ENCODE peak calls at places on chromosome 4, in four cellular contexts. J is heart right ventricle, P is sigmoid colon, T is fibroblast of lung. S is an unnamed sample.

GRCh38 chr4:10898072-10898471 is 213.5 kb upstream of the CLNK start:
- DNase-seq in J (no peak), T (no peak), P (no peak), S (no peak)

GRCh38 chr4:85734446-85734845 is 259.5 kb downstream of the ARHGAP24 start:
- DNase-seq in J (no peak), P (no peak), T (no peak), S (no peak)

GRCh38 chr4:121192500-121192899 is 28.4 kb upstream of the TNIP3 start:
- DNase-seq in P (no peak), T (peak), J (no peak), S (no peak)

GRCh38 chr4:6695660-6696581 is 2.2 kb downstream of the S100P start:
- DNase-seq in P (no peak), T (no peak), J (no peak), S (no peak)

GRCh38 chr4:90727938-90728337 is 600.7 kb downstream of the CCSER1 start:
- DNase-seq in P (no peak), T (no peak), J (no peak), S (no peak)

GRCh38 chr4:159267023-159267939 is 164.4 kb downstream of the RAPGEF2 start:
- DNase-seq in T (peak), J (no peak), P (no peak), S (no peak)

GRCh38 chr4:3478446-3479357 is 15.6 kb downstream of the DOK7 start:
- DNase-seq in T (no peak), P (no peak), J (no peak), S (no peak)

GRCh38 chr4:14478504-14478903 is 523.8 kb upstream of the CPEB2 start:
- DNase-seq in P (no peak), T (no peak), J (no peak), S (no peak)

GRCh38 chr4:90025248-90025647 is 101.9 kb upstream of the CCSER1 start:
- DNase-seq in T (peak), P (no peak), J (no peak), S (no peak)

GRCh38 chr4:169150806-169151205 is 120.0 kb downstream of the SH3RF1 start:
- DNase-seq in P (no peak), T (peak), J (no peak), S (no peak)

GRCh38 chr4:168408620-168409019 is 71.7 kb downstream of the DDX60L start:
- DNase-seq in P (peak), T (peak), J (peak), S (peak)

GRCh38 chr4:151687021-151687640 is 73.7 kb downstream of the GATB start:
- DNase-seq in T (no peak), P (no peak), J (no peak), S (no peak)

GRCh38 chr4:40316782-40317635 is 18.1 kb upstream of the CHRNA9 start:
- DNase-seq in J (peak), T (peak), P (peak), S (peak)

GRCh38 chr4:185892165-185892564 is 80.2 kb upstream of the SORBS2 start:
- DNase-seq in J (no peak), T (no peak), P (no peak), S (no peak)

GRCh38 chr4:26984896-26985295 is 124.3 kb downstream of the STIM2 start:
- DNase-seq in T (no peak), P (no peak), J (no peak), S (no peak)

DNA sequence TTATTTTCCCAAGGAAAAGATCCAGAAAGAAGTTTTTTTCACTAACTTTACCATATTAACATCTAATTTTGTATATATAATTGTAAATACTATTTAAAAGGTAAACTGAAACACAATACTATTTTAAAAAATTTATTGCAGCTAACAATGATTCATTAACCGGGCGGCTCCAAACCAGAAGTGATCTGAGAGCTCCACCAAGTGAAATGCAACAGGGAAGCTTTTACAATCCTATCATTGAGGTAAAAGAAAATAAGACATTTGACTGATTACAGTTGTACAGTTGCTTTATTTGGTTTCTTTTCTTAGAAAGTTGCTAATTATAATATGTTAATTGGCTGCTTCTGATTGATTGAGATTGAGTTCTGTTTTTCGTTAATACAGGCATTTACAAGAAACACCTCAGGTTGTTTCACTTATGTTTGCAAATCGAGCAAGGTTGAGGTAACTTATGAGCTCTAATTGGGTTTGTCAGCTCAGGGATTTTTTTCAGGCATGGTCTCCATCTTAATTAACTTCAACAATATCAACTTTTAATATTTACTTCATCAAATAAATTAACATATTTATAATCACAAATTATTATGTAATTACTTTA is 220.2 kb upstream of the UGT8 start:
- DNase-seq in T (peak), P (no peak), J (no peak), S (no peak)
- TF ChIP-seq CTCF in T (peak), P (no peak), J (no peak), S (peak)

GRCh38 chr4:23337292-23337691 is 552.6 kb downstream of the PPARGC1A start:
- DNase-seq in P (no peak), T (no peak), J (no peak), S (no peak)
- TF ChIP-seq CTCF in P (no peak), T (no peak), J (no peak), S (no peak)

DNA sequence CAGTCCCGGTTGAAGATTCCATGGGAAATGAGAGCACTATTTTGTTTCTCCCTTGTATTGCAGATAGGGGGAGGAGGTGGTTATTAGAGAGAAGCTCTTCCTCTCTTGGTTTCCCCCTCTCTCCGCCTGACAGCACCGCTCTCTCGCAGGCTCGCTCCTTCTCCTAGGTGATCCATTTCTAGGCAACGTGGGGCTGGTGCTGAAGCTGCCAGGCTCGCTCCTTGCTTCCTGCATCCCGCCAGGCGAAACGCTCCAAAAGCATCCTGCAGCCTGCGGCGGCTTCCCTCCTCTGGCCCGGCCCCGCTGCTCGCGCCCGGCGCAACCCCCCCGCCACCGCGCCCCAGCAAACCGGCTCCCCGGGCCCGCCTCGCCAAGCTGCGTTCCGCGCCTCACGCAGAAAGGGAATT is at the start of gene GRID2:
- DNase-seq in P (no peak), T (peak), J (no peak), S (no peak)
- TF ChIP-seq CTCF in P (no peak), T (no peak), J (no peak), S (no peak)

GRCh38 chr4:183098080-183098722 is 856 bp upstream of the WWC2 start:
- DNase-seq in J (peak), P (peak), T (peak), S (no peak)

GRCh38 chr4:183098723-183099536 is at the start of gene WWC2:
- DNase-seq in P (peak), T (peak), J (peak), S (peak)

GRCh38 chr4:183100298-183100599 is 1.2 kb downstream of the WWC2 start:
- DNase-seq in J (no peak), T (no peak), P (no peak), S (no peak)

GRCh38 chr4:183100827-183101226 is 1.8 kb downstream of the WWC2 start:
- DNase-seq in T (no peak), P (no peak), J (no peak), S (no peak)

GRCh38 chr4:183099537-183100297 is 660 bp downstream of the WWC2 start:
- DNase-seq in P (peak), T (no peak), J (peak), S (no peak)
- TF ChIP-seq CTCF in P (no peak), T (no peak), J (no peak), S (peak)

DNA sequence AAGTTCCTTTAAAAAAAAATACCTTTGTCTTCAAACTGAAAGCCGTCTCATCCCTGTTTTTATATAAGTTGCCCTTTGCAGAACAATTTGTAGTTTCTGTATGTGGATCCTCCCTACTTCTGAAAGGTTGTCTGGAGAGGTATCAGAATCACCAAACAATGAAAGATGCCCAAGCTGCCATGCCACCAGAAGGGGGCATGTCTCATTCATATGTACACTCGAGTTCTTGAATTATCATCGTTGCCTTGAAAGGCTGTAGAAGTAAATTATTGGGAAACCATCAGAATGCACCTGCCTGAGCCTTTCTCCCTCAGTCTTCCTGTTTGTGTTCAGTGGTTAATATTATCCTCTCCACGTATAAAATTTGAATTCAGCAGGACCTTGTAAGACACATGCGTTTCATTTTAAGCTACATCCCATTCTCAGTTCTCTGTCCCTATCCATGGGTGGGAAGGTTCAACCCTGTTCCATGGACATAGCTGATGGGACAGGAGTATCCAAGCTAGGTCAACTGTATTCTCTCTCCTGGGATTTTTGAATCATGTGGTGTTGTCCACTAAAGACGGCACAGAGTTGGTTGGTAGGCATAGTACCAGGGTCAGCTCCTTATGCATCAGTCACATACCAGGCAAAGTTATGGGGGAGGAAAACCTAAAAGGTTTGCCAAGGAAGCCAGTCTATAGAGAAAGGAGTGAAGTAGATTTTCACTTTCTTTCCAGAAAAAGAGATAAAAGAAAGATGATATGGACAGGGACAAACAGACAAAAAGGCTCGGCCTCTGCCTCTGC is 24.0 kb downstream of the GALNT7 start:
- DNase-seq in T (no peak), P (no peak), J (no peak), S (no peak)
- TF ChIP-seq CTCF in T (no peak), P (no peak), J (no peak), S (no peak)

GRCh38 chr4:145213245-145213644 is 32.9 kb upstream of the OTUD4 start:
- DNase-seq in J (no peak), P (no peak), T (no peak), S (no peak)

GRCh38 chr4:145218251-145218650 is 37.9 kb upstream of the OTUD4 start:
- DNase-seq in J (peak), P (peak), T (no peak), S (no peak)

GRCh38 chr4:145217339-145217738 is 37.0 kb upstream of the OTUD4 start:
- DNase-seq in T (no peak), P (no peak), J (no peak), S (no peak)

GRCh38 chr4:145216532-145216931 is 36.1 kb upstream of the OTUD4 start:
- DNase-seq in P (no peak), J (no peak), T (peak), S (no peak)
- TF ChIP-seq CTCF in P (no peak), J (no peak), T (peak), S (peak)

DNA sequence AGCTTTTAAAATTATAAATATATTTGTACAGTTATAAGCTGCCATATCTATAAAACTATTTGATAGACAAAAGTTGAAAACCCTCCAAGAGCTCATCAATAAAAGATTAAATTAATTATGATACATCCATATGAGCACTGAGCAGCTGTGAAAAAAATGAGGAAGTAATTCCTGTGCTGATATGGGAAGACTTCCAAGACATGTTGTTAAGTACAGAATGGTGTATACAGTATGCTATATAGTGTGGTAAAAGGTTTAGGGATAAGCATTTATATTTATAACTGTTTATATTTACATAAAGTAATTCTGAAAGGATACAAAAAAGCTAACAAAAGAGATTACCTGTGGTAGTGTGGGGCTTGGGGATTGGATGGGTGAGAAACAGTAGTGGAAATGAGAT is 92.8 kb upstream of the BMP2K start:
- DNase-seq in T (no peak), P (no peak), J (no peak), S (no peak)
- TF ChIP-seq CTCF in T (no peak), P (no peak), J (no peak), S (no peak)

GRCh38 chr4:61739899-61740298 is 539.8 kb downstream of the ADGRL3 start:
- DNase-seq in T (no peak), J (no peak), P (no peak), S (no peak)

DNA sequence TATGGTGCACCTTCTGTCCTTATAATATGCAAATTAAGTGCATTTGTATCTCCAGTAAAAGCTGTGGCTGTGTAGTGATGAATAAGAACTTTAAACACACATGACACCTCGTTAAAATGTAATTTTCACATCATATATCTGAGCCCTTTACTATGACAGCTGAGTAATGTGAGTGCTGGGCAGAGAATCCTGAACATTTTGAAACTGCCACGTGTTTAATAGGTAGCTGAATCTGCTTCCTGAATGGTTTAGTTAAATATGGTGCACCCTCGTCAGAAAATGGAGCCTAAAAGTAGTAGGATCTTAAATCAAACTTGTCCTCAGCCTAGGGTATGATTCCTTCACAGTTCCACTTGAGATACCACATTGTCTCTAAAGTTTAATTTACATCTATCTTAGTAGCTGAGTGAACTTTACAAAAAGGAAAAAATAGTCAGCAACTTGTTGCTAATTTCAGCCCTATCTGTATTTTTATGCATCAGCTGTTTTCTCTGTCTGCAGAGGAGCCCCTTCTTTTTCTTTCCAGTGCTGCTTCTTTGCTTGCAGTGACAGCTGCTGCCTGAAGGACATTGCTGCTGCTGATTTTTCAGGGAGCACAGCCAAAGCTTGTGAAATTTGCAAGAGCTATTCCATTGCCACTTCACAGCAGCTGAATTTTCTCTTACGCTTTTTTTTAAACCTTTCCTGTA is 541.0 kb downstream of the ADGRL3 start:
- DNase-seq in J (peak), P (no peak), T (peak), S (no peak)
- TF ChIP-seq CTCF in J (peak), P (peak), T (no peak), S (no peak)

GRCh38 chr4:107520368-107520767 is 199.7 kb downstream of the PAPSS1 start:
- DNase-seq in T (no peak), P (no peak), J (no peak), S (no peak)

GRCh38 chr4:107518076-107518475 is 202.0 kb downstream of the PAPSS1 start:
- DNase-seq in J (no peak), T (no peak), P (no peak), S (no peak)

DNA sequence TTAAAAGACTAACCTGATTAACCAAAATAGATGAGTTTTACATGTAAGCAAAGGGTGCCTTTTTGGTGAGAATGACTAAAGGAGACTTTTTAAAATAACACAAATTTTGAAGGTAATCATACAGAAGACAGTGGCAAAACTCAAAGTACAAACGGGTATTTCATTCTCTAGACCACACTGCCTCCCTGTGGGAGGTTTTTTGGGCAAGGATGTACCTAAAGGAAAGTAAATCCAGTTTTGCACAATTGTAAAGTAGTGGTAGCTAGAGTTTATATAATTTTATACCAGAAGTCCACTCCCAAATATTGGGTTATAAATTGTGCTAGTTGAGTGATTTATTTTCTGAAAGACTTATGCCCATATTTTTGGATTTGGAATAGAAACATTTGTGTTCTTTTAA is 201.0 kb downstream of the PAPSS1 start:
- DNase-seq in J (no peak), T (peak), P (no peak), S (no peak)
- TF ChIP-seq CTCF in J (no peak), T (peak), P (peak), S (peak)

DNA sequence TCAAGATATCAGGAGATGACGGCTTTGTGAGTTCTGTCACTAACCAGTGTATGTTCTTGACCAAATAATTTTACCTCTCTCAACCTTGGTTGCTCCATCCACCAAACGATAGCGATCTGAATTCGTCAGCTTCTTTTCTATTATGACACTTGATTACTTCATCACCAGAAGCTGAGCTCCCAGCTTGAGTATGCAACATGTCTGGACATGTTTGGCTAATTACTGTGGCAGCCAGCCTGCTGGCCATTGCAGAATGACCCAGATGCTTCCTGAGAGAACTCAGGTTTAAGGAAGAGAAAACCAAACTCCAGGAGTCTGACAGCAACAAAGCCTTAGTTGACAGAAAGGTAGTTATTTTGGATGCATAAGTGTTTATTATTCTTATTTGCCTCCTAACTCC is 46.4 kb upstream of the PARM1 start:
- DNase-seq in T (peak), P (no peak), J (no peak), S (peak)
- TF ChIP-seq CTCF in T (no peak), P (no peak), J (no peak), S (no peak)